ENCODE peak calls at places on chromosomes 13 and 19, in seven cellular contexts. X is GM23338, O is Karpas-422, E is PC-9, I is SK-N-SH, Q is PC-3, C is HCT116. W is an unnamed sample. For H3K9me2, the result is how much of the 10 kb centered on the place peaks cover.

GRCh38 chr19:38433268-38433733 is at the start of gene RYR1:
- DNase-seq in X (peak), O (peak), E (peak), C (peak), I (peak), Q (no peak), W (peak)

GRCh38 chr13:106533940-106534843 is 1.3 kb downstream of the EFNB2 start:
- DNase-seq in C (no peak), O (no peak), E (peak), Q (peak), I (peak), X (peak), W (peak)

GRCh38 chr13:100589178-100589725 is 663 bp upstream of the GGACT start:
- DNase-seq in I (no peak), C (no peak), Q (no peak), O (no peak), E (no peak), X (no peak), W (peak)

GRCh38 chr13:24982333-24982999 is 113.5 kb upstream of the PABPC3 start:
- DNase-seq in X (no peak), I (no peak), Q (no peak), E (peak), O (no peak), C (no peak), W (no peak)

GRCh38 chr19:38815059-38816001 is 2.6 kb upstream of the LGALS4 start:
- DNase-seq in I (peak), E (no peak), X (peak), O (no peak), C (no peak), Q (no peak), W (no peak)

GRCh38 chr13:44373247-44373600 is 400 bp upstream of the SERP2 start:
- DNase-seq in O (no peak), Q (no peak), X (peak), I (no peak), E (no peak), C (no peak), W (no peak)

GRCh38 chr13:63085851-63086250 is 1670.2 kb upstream of the PCDH20 start:
- DNase-seq in X (peak), I (no peak), C (no peak), Q (no peak), E (no peak), O (no peak), W (no peak)

GRCh38 chr19:5578094-5578846 is 10.5 kb upstream of the TINCR start:
- DNase-seq in E (peak), Q (peak), O (peak), X (peak), I (peak), C (no peak), W (peak)

GRCh38 chr19:45154064-45154827 is 6.5 kb downstream of the NKPD1 start:
- DNase-seq in C (peak), X (no peak), O (no peak), I (no peak), Q (peak), E (peak), W (peak)

GRCh38 chr13:67353891-67354459 is 123.8 kb upstream of the PCDH9 start:
- DNase-seq in I (no peak), E (no peak), O (peak), X (no peak), C (no peak), Q (no peak), W (no peak)

GRCh38 chr13:44088409-44088808 is 208.7 kb downstream of the LACC1 start:
- DNase-seq in E (no peak), O (no peak), I (no peak), C (no peak), Q (no peak), X (no peak), W (no peak)

GRCh38 chr13:113545931-113546516 is 38.5 kb upstream of the TFDP1 start:
- DNase-seq in Q (no peak), I (peak), C (no peak), E (no peak), O (no peak), X (no peak), W (no peak)

GRCh38 chr13:110533771-110534670 is 27.5 kb downstream of the RAB20 start:
- DNase-seq in I (no peak), O (no peak), Q (no peak), C (no peak), E (no peak), X (no peak), W (no peak)

GRCh38 chr13:77919351-77920294 is 992 bp upstream of the EDNRB start:
- DNase-seq in Q (no peak), X (peak), I (peak), O (no peak), C (no peak), E (no peak), W (peak)

GRCh38 chr19:41691268-41691970 is 3.3 kb upstream of the CEACAM7 start:
- DNase-seq in Q (peak), I (peak), E (no peak), X (peak), O (peak), C (no peak), W (peak)

GRCh38 chr19:45501730-45502014 is 3.4 kb downstream of the PPM1N start:
- DNase-seq in C (no peak), I (peak), E (no peak), Q (no peak), X (peak), O (no peak), W (no peak)

GRCh38 chr19:5128251-5128931 is 159.5 kb downstream of the KDM4B start:
- DNase-seq in I (peak), X (peak), E (no peak), C (no peak), Q (no peak), O (peak), W (peak)

GRCh38 chr19:30112171-30112570 is 170.1 kb downstream of the URI1 start:
- DNase-seq in E (no peak), O (no peak), Q (no peak), I (no peak), C (no peak), X (no peak), W (no peak)

GRCh38 chr19:21587549-21587948 is 82.1 kb downstream of the ZNF429 start:
- DNase-seq in Q (no peak), C (no peak), I (no peak), O (peak), E (no peak), X (no peak), W (no peak)

GRCh38 chr19:33143897-33144405 is 12.0 kb downstream of the WDR88 start:
- DNase-seq in Q (peak), C (peak), X (peak), E (peak), O (peak), I (peak), W (peak)

GRCh38 chr19:55831846-55832245 is at the start of gene NLRP11:
- DNase-seq in O (no peak), C (no peak), X (no peak), I (no peak), E (no peak), Q (no peak), W (no peak)

GRCh38 chr19:13986348-13986904 is 19.7 kb downstream of the RFX1 start:
- DNase-seq in E (peak), O (peak), X (peak), C (no peak), Q (no peak), I (peak), W (peak)
- H3K4me2 ChIP-seq in E (no peak), O (peak), X (peak), C (no peak), Q (no peak), I (peak), W (peak)

GRCh38 chr13:41458939-41459753 is 1.8 kb downstream of the RGCC start:
- DNase-seq in I (peak), X (peak), Q (peak), E (peak), C (peak), O (peak), W (peak)

GRCh38 chr13:41459754-41460111 is 2.4 kb downstream of the RGCC start:
- DNase-seq in I (no peak), X (no peak), Q (no peak), E (no peak), C (no peak), O (no peak), W (peak)

GRCh38 chr13:41456768-41457588 is at the start of gene RGCC:
- DNase-seq in X (peak), E (peak), I (peak), O (peak), C (peak), Q (peak), W (peak)

GRCh38 chr13:41457589-41458186 is 338 bp downstream of the RGCC start:
- DNase-seq in E (no peak), Q (no peak), I (peak), O (peak), C (no peak), X (peak), W (peak)

DNA sequence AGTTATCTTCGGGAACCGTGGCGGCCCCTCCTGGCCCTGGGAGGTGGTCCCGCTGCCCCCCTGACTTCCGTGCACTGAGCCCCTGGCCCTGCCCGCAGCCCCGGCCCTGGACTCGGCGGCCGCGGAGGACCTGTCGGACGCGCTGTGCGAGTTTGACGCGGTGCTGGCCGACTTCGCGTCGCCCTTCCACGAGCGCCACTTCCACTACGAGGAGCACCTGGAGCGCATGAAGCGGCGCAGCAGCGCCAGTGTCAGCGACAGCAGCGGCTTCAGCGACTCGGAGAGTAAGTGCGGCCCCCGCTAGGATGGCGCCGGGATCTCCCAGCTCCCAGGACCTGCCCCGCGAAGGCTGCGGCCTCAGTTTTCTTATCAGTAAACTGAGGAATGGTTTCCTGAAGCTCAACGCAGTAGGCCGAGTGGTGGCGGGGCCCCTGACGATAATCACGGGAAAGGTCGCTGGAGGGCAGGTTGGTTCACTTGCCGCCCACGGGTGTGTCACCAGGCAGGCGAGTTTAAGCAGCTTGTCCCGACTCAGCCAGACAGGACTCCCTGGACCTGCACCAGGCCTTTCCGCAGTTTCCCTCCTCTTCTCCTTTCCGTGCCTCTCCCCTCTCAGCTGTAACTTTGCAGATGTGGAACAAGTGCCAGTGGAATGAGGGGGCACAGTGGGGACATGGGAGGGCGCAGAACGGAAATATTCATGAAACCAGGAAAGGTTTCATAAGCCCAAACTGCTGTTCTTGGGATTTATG is 1.0 kb downstream of the RGCC start:
- DNase-seq in I (peak), E (no peak), C (no peak), Q (peak), O (peak), X (peak), W (peak)
- H3K4me3 ChIP-seq in I (peak), E (peak), C (peak), Q (peak), O (peak), X (peak), W (peak)

GRCh38 chr13:37026778-37027177 is 26.2 kb downstream of the EXOSC8 start:
- DNase-seq in C (no peak), O (no peak), X (no peak), Q (peak), E (no peak), I (no peak), W (peak)

GRCh38 chr13:37029617-37030016 is 29.0 kb downstream of the EXOSC8 start:
- DNase-seq in E (no peak), X (no peak), O (no peak), Q (no peak), I (peak), C (no peak), W (peak)

GRCh38 chr13:37027639-37028038 is 27.1 kb downstream of the EXOSC8 start:
- DNase-seq in C (no peak), E (no peak), I (no peak), Q (no peak), X (no peak), O (no peak), W (no peak)

DNA sequence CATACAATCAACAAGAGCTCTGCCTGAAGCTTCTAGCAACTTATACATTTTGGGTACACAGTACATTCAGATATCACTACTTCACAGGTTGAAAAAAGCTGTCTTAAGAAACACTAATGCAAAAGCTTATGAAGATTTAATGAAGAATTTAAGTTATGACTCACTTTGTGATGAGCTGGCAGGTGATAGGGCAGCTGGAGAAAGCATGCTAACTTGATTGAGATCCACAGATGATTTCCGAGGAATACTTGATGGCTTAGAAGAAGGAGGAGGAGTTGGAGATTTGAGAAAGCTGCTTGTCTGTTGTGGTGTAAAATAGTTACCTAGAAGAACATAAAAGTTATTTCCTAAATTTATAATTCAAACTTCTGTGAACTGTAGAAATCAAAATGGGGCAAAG is 23.3 kb downstream of the EXOSC8 start:
- DNase-seq in O (no peak), C (no peak), E (no peak), I (no peak), X (no peak), Q (peak), W (peak)
- H3K9me2 ChIP-seq in O (under half), C (under half), E (under half), I (under half), X (under half), Q (under half), W (under half)

GRCh38 chr19:47433121-47433520 is 13.8 kb upstream of the MEIS3 start:
- DNase-seq in C (no peak), X (no peak), E (no peak), O (peak), Q (no peak), I (no peak), W (peak)

GRCh38 chr19:47432091-47432490 is 12.8 kb upstream of the MEIS3 start:
- DNase-seq in X (no peak), E (no peak), I (no peak), O (no peak), C (no peak), Q (no peak), W (no peak)

GRCh38 chr19:47430041-47430802 is 10.9 kb upstream of the MEIS3 start:
- DNase-seq in Q (no peak), I (no peak), X (peak), E (peak), O (no peak), C (no peak), W (peak)

GRCh38 chr19:47434088-47434487 is 14.8 kb upstream of the MEIS3 start:
- DNase-seq in E (no peak), I (no peak), C (no peak), X (no peak), Q (no peak), O (no peak), W (no peak)

GRCh38 chr19:47432499-47432898 is 13.2 kb upstream of the MEIS3 start:
- DNase-seq in X (no peak), O (no peak), I (no peak), C (no peak), E (no peak), Q (no peak), W (no peak)
- H3K4me2 ChIP-seq in X (no peak), O (no peak), I (no peak), C (no peak), E (no peak), Q (no peak), W (no peak)

DNA sequence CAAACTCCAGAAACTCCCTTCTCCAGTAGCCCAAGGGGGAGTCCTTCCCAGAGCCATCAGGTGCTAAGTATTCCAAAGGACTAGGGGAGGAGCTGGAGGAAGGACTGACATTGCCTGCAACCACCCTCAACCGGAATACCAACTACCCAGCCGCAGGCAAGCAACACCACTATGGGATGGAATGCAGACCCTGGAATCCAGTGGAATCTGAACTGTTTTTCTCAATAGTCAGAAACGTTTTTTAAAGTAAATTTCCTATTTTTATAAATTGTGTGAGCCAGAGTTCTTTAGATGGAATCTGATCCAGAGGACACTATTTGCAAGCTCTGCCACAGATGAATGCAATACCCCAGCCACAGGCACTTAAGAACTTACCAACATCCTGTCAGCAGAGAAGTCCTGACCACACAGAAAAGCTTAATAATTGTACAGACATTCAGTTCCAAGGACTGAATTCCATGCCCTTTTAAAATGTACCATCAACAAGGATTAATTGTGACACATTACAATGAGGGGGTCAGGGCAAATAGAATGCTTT is 92.1 kb downstream of the USP12 start:
- DNase-seq in O (no peak), C (no peak), I (no peak), Q (no peak), X (peak), E (no peak), W (peak)
- H3K4me3 ChIP-seq in O (no peak), C (no peak), I (no peak), Q (no peak), X (no peak), E (no peak), W (no peak)

DNA sequence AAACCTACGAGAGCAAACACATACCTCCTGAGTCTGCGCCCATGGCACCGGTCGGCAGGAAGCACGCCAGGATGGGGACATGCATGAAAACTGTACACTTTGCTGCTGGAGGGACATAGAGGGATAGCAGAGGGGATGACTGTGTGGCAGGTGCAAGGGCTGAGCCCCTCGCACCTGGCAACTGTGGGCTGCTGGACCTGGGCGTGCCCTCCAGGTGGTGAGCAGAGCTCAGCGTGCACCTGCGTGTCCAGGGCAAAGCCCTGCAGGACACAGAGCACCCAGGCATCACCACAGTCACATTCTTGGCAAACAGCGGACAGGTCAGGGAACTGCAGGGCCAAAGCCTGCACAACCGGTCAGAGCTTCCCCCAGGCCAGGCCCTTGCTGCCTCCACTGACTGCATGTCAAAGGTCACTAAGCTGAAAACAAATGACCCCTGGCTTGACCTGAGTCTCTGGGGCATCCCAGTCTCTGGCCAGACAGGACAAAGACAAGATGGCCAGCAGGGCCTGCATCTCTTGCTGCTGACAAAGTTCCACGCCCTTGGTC is 9.0 kb upstream of the ISYNA1 start:
- DNase-seq in C (no peak), Q (no peak), X (no peak), I (no peak), O (no peak), E (peak), W (no peak)
- H3K9me2 ChIP-seq in C (under half), Q (under half), X (under half), I (under half), O (under half), E (under half), W (under half)

DNA sequence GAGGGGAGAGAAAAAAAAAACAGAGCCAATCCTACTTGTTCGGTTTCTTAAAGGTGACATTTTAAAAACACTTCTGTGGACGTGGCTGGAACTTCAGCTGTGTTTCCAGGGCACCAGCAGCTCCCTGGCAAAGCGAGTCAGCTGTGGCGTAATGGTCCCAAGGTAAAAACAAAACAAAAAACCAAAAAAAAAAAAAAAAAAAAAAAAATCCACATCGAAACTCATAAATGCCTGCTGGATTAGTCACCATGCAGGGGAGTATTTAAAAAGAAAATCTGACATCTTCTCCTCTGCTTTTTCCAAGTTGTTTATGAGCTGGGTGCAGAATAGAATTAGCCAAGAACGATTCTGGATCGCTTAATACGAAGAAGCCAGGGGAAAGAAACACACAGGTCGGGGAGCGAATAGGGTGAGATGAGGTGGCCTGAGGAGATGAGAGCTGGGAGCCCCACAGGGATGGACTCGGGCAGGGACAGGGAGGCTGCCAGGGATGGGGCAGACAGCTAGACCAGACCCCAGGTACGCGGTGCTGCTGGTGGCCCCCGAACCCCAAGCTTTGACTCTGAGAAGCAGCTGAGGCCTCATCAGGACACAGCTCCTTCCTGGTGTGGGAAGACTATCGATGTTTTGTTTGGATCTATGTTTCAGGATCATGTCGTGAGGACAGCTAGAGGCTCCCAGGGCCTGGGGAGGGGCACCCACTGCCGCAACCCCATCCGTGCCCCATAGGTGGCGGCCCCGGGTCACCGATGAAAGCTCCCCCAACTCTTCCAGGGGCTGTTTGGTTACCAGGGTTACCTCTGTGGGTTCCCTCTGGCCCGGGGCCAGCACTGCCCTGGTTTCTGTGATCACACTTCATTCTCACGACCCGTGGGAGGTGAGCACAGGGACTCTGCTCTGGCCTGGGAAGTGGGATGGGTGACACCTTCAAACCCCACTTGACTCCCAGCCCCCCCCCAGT is 3.1 kb upstream of the CTXN1 start:
- DNase-seq in O (peak), C (no peak), Q (peak), E (peak), I (peak), X (peak), W (peak)
- H3K4me2 ChIP-seq in O (no peak), C (peak), Q (peak), E (peak), I (peak), X (no peak), W (peak)

GRCh38 chr19:8528500-8528899 is 14.5 kb upstream of the ZNF414 start:
- DNase-seq in O (no peak), E (no peak), C (no peak), X (no peak), Q (no peak), I (no peak), W (peak)
- H3K4me3 ChIP-seq in O (no peak), E (no peak), C (no peak), X (no peak), Q (no peak), I (no peak), W (no peak)

GRCh38 chr19:15337202-15337601 is 4.9 kb upstream of the BRD4 start:
- DNase-seq in X (no peak), E (no peak), Q (peak), O (no peak), I (no peak), C (no peak), W (peak)
- H3K9me2 ChIP-seq in X (under half), E (under half), Q (under half), O (under half), I (under half), C (under half), W (under half)

GRCh38 chr19:48734625-48735024 is 5.8 kb downstream of the RASIP1 start:
- DNase-seq in Q (no peak), O (no peak), E (no peak), X (no peak), C (no peak), I (no peak), W (no peak)
- H3K4me2 ChIP-seq in Q (no peak), O (no peak), E (peak), X (no peak), C (no peak), I (no peak), W (no peak)

W was measured in GM23248.